ENCODE peak calls at places on chromosomes 4 and X, in seven cellular contexts. X is effector memory CD4-positive, alpha-beta T cell; V is fibroblast of lung; W is stimulated activated CD4-positive, alpha-beta T cell treated with anti-CD3 and anti-CD28 coated beads, Interleukin-15, amount 100 ng/mL, for 1 hour; P is H9; K is T-helper 1 cell; D is NCI-H1694 treated with DMSO at 0.1 percent for 48 hours. Z is an unnamed sample.

GRCh38 chr4:143355540-143356217 is 19.0 kb downstream of the GAB1 start:
- DNase-seq in P (no peak), V (no peak), D (no peak), K (no peak), X (no peak), W (no peak), Z (peak; percentile 23)

GRCh38 chr4:147901388-147901787 is 169.5 kb downstream of the ARHGAP10 start:
- DNase-seq in X (no peak), V (no peak), W (no peak), D (no peak), P (no peak), K (no peak), Z (no peak)

GRCh38 chr4:159444668-159445067 is 341.8 kb downstream of the RAPGEF2 start:
- DNase-seq in K (no peak), X (no peak), D (no peak), W (no peak), V (no peak), P (no peak), Z (peak; percentile 70)

GRCh38 chrX:53714580-53715335 is 28.2 kb upstream of the HUWE1 start:
- DNase-seq in P (no peak), K (peak; percentile 96), D (no peak), X (peak; percentile 43), V (peak; percentile 37), W (peak; percentile 20), Z (peak; percentile 40)

GRCh38 chr4:1278336-1278670 is 11.4 kb upstream of the MAEA start:
- DNase-seq in K (no peak), V (no peak), X (no peak), D (no peak), W (no peak), P (no peak), Z (peak; percentile 35)

GRCh38 chr4:174658246-174658645 is 136.0 kb upstream of the HPGD start:
- DNase-seq in X (no peak), W (no peak), V (no peak), P (no peak), K (no peak), D (no peak), Z (no peak)

GRCh38 chr4:66475596-66475995 is 805.3 kb upstream of the EPHA5 start:
- DNase-seq in W (no peak), P (no peak), D (no peak), X (no peak), K (no peak), V (no peak), Z (peak; percentile 3)

GRCh38 chr4:13917010-13917409 is 289.5 kb upstream of the BOD1L1 start:
- DNase-seq in V (peak; percentile 47), X (no peak), D (no peak), P (no peak), W (no peak), K (no peak), Z (no peak)

GRCh38 chr4:98929341-98930267 is 671 bp upstream of the EIF4E start:
- DNase-seq in K (peak; percentile 89), W (peak; percentile 20), P (no peak), X (peak; percentile 23), V (peak; percentile 93), D (no peak), Z (peak; percentile 97)

GRCh38 chr4:5752803-5753184 is 41.8 kb downstream of the EVC start:
- DNase-seq in W (no peak), K (no peak), X (no peak), P (peak; percentile 46), D (no peak), V (no peak), Z (no peak)

GRCh38 chr4:101649790-101650450 is 140.6 kb upstream of the BANK1 start:
- DNase-seq in V (no peak), X (no peak), D (peak; percentile 71), W (no peak), P (no peak), K (no peak), Z (no peak)

GRCh38 chr4:89300490-89300889 is 7.1 kb downstream of the GPRIN3 start:
- DNase-seq in X (no peak), K (peak; percentile 53), P (no peak), W (no peak), D (no peak), V (no peak), Z (no peak)

GRCh38 chrX:8358302-8358701 is 106.3 kb upstream of the VCX3B start:
- DNase-seq in K (no peak), D (no peak), V (no peak), X (no peak), W (no peak), P (no peak), Z (no peak)

GRCh38 chr4:16439771-16440170 is 213.5 kb upstream of the TAPT1 start:
- DNase-seq in V (no peak), D (no peak), K (no peak), P (no peak), W (no peak), X (no peak), Z (no peak)

GRCh38 chrX:78979789-78980464 is 34.7 kb downstream of the P2RY10 start:
- DNase-seq in V (no peak), W (no peak), D (no peak), K (peak; percentile 42), X (no peak), P (no peak), Z (peak; percentile 3)

GRCh38 chrX:108171671-108172070 is 80.1 kb downstream of the ATG4A start:
- DNase-seq in V (no peak), D (no peak), K (no peak), P (no peak), X (no peak), W (no peak), Z (no peak)

Z was measured in HT1080.